ENCODE peak calls at places on chromosomes 5 and 9, in six cellular contexts. H, Z, E, J, K and T are unnamed samples.
A peak's percentile ranks its signal among the peaks of the same experiment; 100 is the strongest.

GRCh38 chr9:3963266-3964019 is 336.4 kb downstream of the GLIS3 start:
- DNase-seq in K (no peak), Z (peak; percentile 62), H (no peak), J (no peak), E (no peak), T (no peak)

GRCh38 chr5:1312993-1313833 is 18.3 kb upstream of the TERT start:
- DNase-seq in Z (no peak), K (peak; percentile 40), E (peak; percentile 20), J (peak; percentile 57), H (no peak), T (peak; percentile 20)

GRCh38 chr9:110101531-110102161 is 106.3 kb downstream of the C9orf152 start:
- DNase-seq in H (no peak), Z (no peak), J (no peak), K (no peak), E (no peak), T (no peak)

GRCh38 chr5:1975406-1975715 is 92.6 kb upstream of the IRX4 start:
- DNase-seq in J (no peak), E (no peak), H (no peak), Z (no peak), K (no peak), T (no peak)

GRCh38 chr9:34985311-34985899 is 4.1 kb upstream of the DNAJB5 start:
- DNase-seq in J (peak; percentile 50), H (peak; percentile 56), K (peak; percentile 33), E (peak; percentile 40), Z (no peak), T (peak; percentile 52)

GRCh38 chr5:73591102-73591695 is 25.7 kb downstream of the UTP15 start:
- DNase-seq in J (peak; percentile 60), Z (peak; percentile 81), E (peak; percentile 23), K (no peak), H (peak; percentile 62), T (peak; percentile 20)

GRCh38 chr9:127714916-127715442 is 484 bp downstream of the PTRH1 start:
- DNase-seq in E (no peak), J (no peak), K (no peak), Z (no peak), H (peak; percentile 38), T (no peak)

GRCh38 chr9:87236546-87236945 is 261.1 kb upstream of the DAPK1 start:
- DNase-seq in J (no peak), E (no peak), K (no peak), H (no peak), Z (no peak), T (no peak)

GRCh38 chr5:101176605-101177004 is 273.5 kb upstream of the ST8SIA4 start:
- DNase-seq in E (no peak), H (no peak), J (no peak), K (no peak), Z (no peak), T (no peak)